ENCODE peak calls at places on chromosomes 7 and 10, in seven cellular contexts. Q, H, U, G, O, M and T are unnamed samples.

GRCh38 chr7:124480821-124481290 is 284.7 kb downstream of the GPR37 start:
- DNase-seq in Q (no peak), H (no peak), U (peak; percentile 44), G (no peak), O (no peak), M (no peak), T (no peak)

GRCh38 chr7:6438427-6438826 is 9.3 kb downstream of the DAGLB start:
- DNase-seq in Q (no peak), H (no peak), U (no peak), G (no peak), O (peak; percentile 67), M (no peak), T (peak; percentile 22)

GRCh38 chr7:80826520-80827237 is 92.2 kb downstream of the SEMA3C start:
- DNase-seq in Q (no peak), H (no peak), U (no peak), G (no peak), O (no peak), M (peak; percentile 72), T (no peak)

GRCh38 chr7:100888529-100888987 is 957 bp downstream of the UFSP1 start:
- DNase-seq in Q (no peak), H (no peak), U (no peak), G (no peak), O (no peak), M (no peak), T (no peak)

GRCh38 chr10:125699562-125700143 is 16.7 kb upstream of the TEX36 start:
- DNase-seq in Q (no peak), H (no peak), U (no peak), G (no peak), O (no peak), M (no peak), T (no peak)

GRCh38 chr7:141071855-141072547 is 1.9 kb upstream of the TMEM178B start:
- DNase-seq in Q (no peak), H (no peak), U (no peak), G (peak; percentile 22), O (peak; percentile 10), M (no peak), T (no peak)

GRCh38 chr7:47185193-47185592 is 396.7 kb downstream of the TNS3 start:
- DNase-seq in Q (no peak), H (no peak), U (no peak), G (no peak), O (no peak), M (no peak), T (no peak)

GRCh38 chr10:54843085-54843646 is 42.1 kb upstream of the PCDH15 start:
- DNase-seq in Q (no peak), H (no peak), U (no peak), G (no peak), O (no peak), M (no peak), T (no peak)

GRCh38 chr10:97599272-97599619 is 9.7 kb downstream of the C10orf62 start:
- DNase-seq in Q (no peak), H (no peak), U (no peak), G (no peak), O (no peak), M (no peak), T (no peak)

GRCh38 chr7:44615149-44615611 is 8.8 kb downstream of the OGDH start:
- DNase-seq in Q (no peak), H (no peak), U (no peak), G (no peak), O (no peak), M (peak; percentile 27), T (peak; percentile 29)

GRCh38 chr10:25753776-25754175 is 180.3 kb upstream of the MYO3A start:
- DNase-seq in Q (no peak), H (no peak), U (no peak), G (no peak), O (no peak), M (no peak), T (no peak)

GRCh38 chr7:158193446-158193845 is 394.2 kb downstream of the PTPRN2 start:
- DNase-seq in Q (no peak), H (no peak), U (no peak), G (no peak), O (no peak), M (no peak), T (no peak)